ENCODE peak calls at places on chromosomes 4 and X, in seven cellular contexts. O is iris pigment epithelial cell; E is stimulated activated CD4-positive, alpha-beta T cell treated with anti-CD3 and anti-CD28 coated beads, Interleukin-15, amount 100 ng/mL, for 24 hours; C is psoas muscle; B is mucosa of descending colon; V is neural progenitor cell; N is T-helper 2 cell. F is an unnamed sample.

GRCh38 chr4:85833311-85833710 is 358.4 kb downstream of the ARHGAP24 start:
- DNase-seq in O (no peak), E (no peak), C (no peak), B (no peak), V (peak), N (no peak), F (no peak)

GRCh38 chrX:10008483-10009056 is 41.4 kb downstream of the CLDN34 start:
- DNase-seq in O (peak), E (no peak), C (no peak), B (no peak), V (no peak), N (no peak), F (no peak)

GRCh38 chrX:48883729-48884128 is 13.8 kb downstream of the TIMM17B start:
- DNase-seq in O (no peak), E (no peak), C (no peak), B (no peak), V (no peak), N (no peak), F (no peak)

GRCh38 chr4:10080874-10081606 is 35.6 kb downstream of the WDR1 start:
- DNase-seq in O (no peak), E (no peak), C (no peak), B (no peak), V (no peak), N (no peak), F (no peak)

GRCh38 chr4:27985522-27985921 is 1124.9 kb downstream of the STIM2 start:
- DNase-seq in O (no peak), E (no peak), C (no peak), B (no peak), V (no peak), N (no peak), F (no peak)

GRCh38 chr4:176443117-176443516 is 123.4 kb downstream of the SPCS3 start:
- DNase-seq in O (peak), E (no peak), C (no peak), B (no peak), V (no peak), N (no peak), F (no peak)

GRCh38 chr4:82425478-82425877 is 4.8 kb downstream of the HNRNPDL start:
- DNase-seq in O (no peak), E (no peak), C (no peak), B (no peak), V (no peak), N (no peak), F (no peak)

GRCh38 chr4:172188248-172188976 is 375.2 kb downstream of the GALNTL6 start:
- DNase-seq in O (no peak), E (no peak), C (no peak), B (no peak), V (no peak), N (no peak), F (no peak)

GRCh38 chr4:70367813-70368212 is 7.3 kb downstream of the SMR3A start:
- DNase-seq in O (no peak), E (no peak), C (no peak), B (no peak), V (no peak), N (no peak), F (no peak)

GRCh38 chrX:118773782-118774181 is 46.4 kb downstream of the IL13RA1 start:
- DNase-seq in O (no peak), E (no peak), C (no peak), B (peak), V (no peak), N (no peak), F (no peak)

GRCh38 chr4:177404980-177405379 is 37.3 kb downstream of the AGA start:
- DNase-seq in O (no peak), E (no peak), C (no peak), B (no peak), V (no peak), N (no peak), F (no peak)

GRCh38 chr4:8118035-8118434 is 40.6 kb downstream of the ABLIM2 start:
- DNase-seq in O (no peak), E (no peak), C (peak), B (no peak), V (no peak), N (no peak), F (no peak)

GRCh38 chr4:77579406-77580076 is 26.1 kb upstream of the CXCL13 start:
- DNase-seq in O (peak), E (no peak), C (no peak), B (no peak), V (no peak), N (no peak), F (no peak)

F was measured in neuronal stem cell.